ENCODE peak calls at places on chromosome 6, in six cellular contexts. H is H1, I is GM12878, Y is GM12892, F is HepG2, M is SK-N-SH. B is an unnamed sample.

GRCh38 chr6:141472123-141472522 is 660.6 kb upstream of the GJE1 start:
- DNase-seq in I (no peak), M (no peak), Y (no peak), F (no peak), H (no peak), B (no peak)

GRCh38 chr6:80440496-80441160 is 334.2 kb downstream of the BCKDHB start:
- DNase-seq in H (no peak), F (no peak), M (no peak), I (no peak), Y (no peak), B (no peak)

GRCh38 chr6:10369896-10370295 is 45.0 kb downstream of the TFAP2A start:
- DNase-seq in H (no peak), I (no peak), M (no peak), F (no peak), Y (no peak), B (no peak)

GRCh38 chr6:19839788-19840187 is 2.6 kb downstream of the ID4 start:
- DNase-seq in Y (no peak), M (no peak), F (no peak), I (no peak), H (no peak), B (no peak)

GRCh38 chr6:1619106-1619665 is 9.5 kb downstream of the FOXC1 start:
- DNase-seq in H (no peak), Y (no peak), F (no peak), M (no peak), I (no peak), B (no peak)

GRCh38 chr6:145276746-145277145 is 458.6 kb downstream of the EPM2A start:
- DNase-seq in H (no peak), I (no peak), F (no peak), Y (no peak), M (no peak), B (no peak)

GRCh38 chr6:19865178-19865577 is 28.0 kb downstream of the ID4 start:
- DNase-seq in F (no peak), Y (no peak), I (no peak), H (no peak), M (no peak), B (no peak)

GRCh38 chr6:20604159-20604558 is 69.9 kb downstream of the CDKAL1 start:
- DNase-seq in H (no peak), F (no peak), Y (no peak), M (no peak), I (no peak), B (no peak)

GRCh38 chr6:62528894-62529526 is 243.0 kb upstream of the KHDRBS2 start:
- DNase-seq in I (no peak), M (no peak), Y (no peak), H (no peak), F (no peak), B (no peak)

GRCh38 chr6:81401970-81402690 is 350.4 kb downstream of the TENT5A start:
- DNase-seq in I (no peak), F (no peak), H (no peak), Y (no peak), M (no peak), B (no peak)

GRCh38 chr6:22437665-22438064 is 131.7 kb upstream of the HDGFL1 start:
- DNase-seq in F (no peak), M (no peak), I (no peak), H (no peak), Y (no peak), B (no peak)

GRCh38 chr6:84633771-84634170 is 130.6 kb downstream of the TBX18 start:
- DNase-seq in H (no peak), I (no peak), M (no peak), F (no peak), Y (no peak), B (no peak)

GRCh38 chr6:158121335-158121734 is 46.7 kb downstream of the SERAC1 start:
- DNase-seq in F (no peak), H (no peak), M (no peak), I (no peak), Y (no peak), B (no peak)

GRCh38 chr6:127606131-127606562 is 29.2 kb downstream of the C6orf58 start:
- DNase-seq in Y (no peak), M (peak), H (peak), F (peak), I (no peak), B (no peak)

GRCh38 chr6:90003941-90004340 is 109.7 kb downstream of the GJA10 start:
- DNase-seq in I (no peak), H (no peak), Y (no peak), M (no peak), F (no peak), B (no peak)

GRCh38 chr6:75528423-75528822 is 34.8 kb upstream of the FILIP1 start:
- DNase-seq in Y (no peak), F (no peak), H (no peak), I (no peak), M (no peak), B (no peak)

GRCh38 chr6:77106992-77107391 is 356.3 kb downstream of the HTR1B start:
- DNase-seq in Y (no peak), F (no peak), M (no peak), I (no peak), H (no peak), B (no peak)

GRCh38 chr6:12033770-12034169 is 21.7 kb downstream of the HIVEP1 start:
- DNase-seq in I (no peak), H (no peak), Y (no peak), F (no peak), M (no peak), B (no peak)

DNA sequence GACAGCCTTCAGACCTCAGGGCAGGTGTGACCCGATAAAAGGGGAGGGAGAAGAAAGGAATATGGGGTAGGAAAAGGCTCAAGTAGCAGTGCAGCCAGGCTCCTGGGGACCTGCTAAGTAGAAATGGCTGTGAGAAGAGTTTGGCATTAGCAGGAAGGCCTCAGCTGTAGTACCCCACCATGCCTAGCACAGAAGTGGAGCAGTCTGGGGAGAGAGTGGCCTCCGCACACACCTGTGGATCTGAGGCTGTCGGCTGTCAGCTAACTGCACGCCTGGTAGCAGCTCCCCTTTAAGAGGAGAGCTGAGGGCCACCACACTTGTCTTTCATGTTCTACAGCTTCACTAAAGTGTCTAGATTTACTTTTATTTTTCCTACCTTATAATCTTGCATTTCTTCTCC is 24.5 kb downstream of the PDE7B start:
- DNase-seq in M (no peak), F (no peak), Y (no peak), H (no peak), I (no peak), B (no peak)
- TF ChIP-seq TAF1 in M (no peak), F (no peak), Y (no peak), H (no peak), I (no peak), B (no peak)

GRCh38 chr6:24910331-24910849 is 25.4 kb downstream of the RIPOR2 start:
- DNase-seq in F (no peak), Y (peak), H (peak), M (peak), I (no peak), B (peak)
- TF ChIP-seq POLR2AphosphoS5 in F (no peak), Y (no peak), H (no peak), M (no peak), I (no peak), B (no peak)

GRCh38 chr6:52403627-52404026 is 16.5 kb upstream of the EFHC1 start:
- DNase-seq in M (peak), I (no peak), F (no peak), H (no peak), Y (no peak), B (no peak)

GRCh38 chr6:52400316-52401041 is 19.7 kb upstream of the EFHC1 start:
- DNase-seq in Y (no peak), H (no peak), I (no peak), M (no peak), F (peak), B (no peak)

GRCh38 chr6:52394251-52394666 is 25.9 kb upstream of the EFHC1 start:
- DNase-seq in Y (no peak), H (no peak), I (peak), F (no peak), M (no peak), B (no peak)

GRCh38 chr6:52403086-52403485 is 17.1 kb upstream of the EFHC1 start:
- DNase-seq in F (no peak), Y (no peak), M (no peak), H (no peak), I (no peak), B (no peak)

GRCh38 chr6:52399511-52400315 is 20.4 kb upstream of the EFHC1 start:
- DNase-seq in F (peak), Y (no peak), M (peak), H (no peak), I (no peak), B (no peak)
- TF ChIP-seq TAF1 in F (no peak), Y (no peak), M (no peak), H (no peak), I (no peak), B (no peak)

GRCh38 chr6:27836080-27836782 is 76.0 kb downstream of the OR2B2 start:
- DNase-seq in I (no peak), M (no peak), F (no peak), Y (no peak), H (peak), B (no peak)

GRCh38 chr6:27836783-27837635 is 75.2 kb downstream of the OR2B2 start:
- DNase-seq in I (no peak), F (peak), Y (no peak), M (peak), H (peak), B (no peak)

GRCh38 chr6:27837636-27838512 is 74.3 kb downstream of the OR2B2 start:
- DNase-seq in Y (peak), H (peak), I (peak), M (peak), F (peak), B (peak)

GRCh38 chr6:27840572-27840971 is 71.6 kb downstream of the OR2B2 start:
- DNase-seq in Y (no peak), M (no peak), I (no peak), H (no peak), F (no peak), B (no peak)

DNA sequence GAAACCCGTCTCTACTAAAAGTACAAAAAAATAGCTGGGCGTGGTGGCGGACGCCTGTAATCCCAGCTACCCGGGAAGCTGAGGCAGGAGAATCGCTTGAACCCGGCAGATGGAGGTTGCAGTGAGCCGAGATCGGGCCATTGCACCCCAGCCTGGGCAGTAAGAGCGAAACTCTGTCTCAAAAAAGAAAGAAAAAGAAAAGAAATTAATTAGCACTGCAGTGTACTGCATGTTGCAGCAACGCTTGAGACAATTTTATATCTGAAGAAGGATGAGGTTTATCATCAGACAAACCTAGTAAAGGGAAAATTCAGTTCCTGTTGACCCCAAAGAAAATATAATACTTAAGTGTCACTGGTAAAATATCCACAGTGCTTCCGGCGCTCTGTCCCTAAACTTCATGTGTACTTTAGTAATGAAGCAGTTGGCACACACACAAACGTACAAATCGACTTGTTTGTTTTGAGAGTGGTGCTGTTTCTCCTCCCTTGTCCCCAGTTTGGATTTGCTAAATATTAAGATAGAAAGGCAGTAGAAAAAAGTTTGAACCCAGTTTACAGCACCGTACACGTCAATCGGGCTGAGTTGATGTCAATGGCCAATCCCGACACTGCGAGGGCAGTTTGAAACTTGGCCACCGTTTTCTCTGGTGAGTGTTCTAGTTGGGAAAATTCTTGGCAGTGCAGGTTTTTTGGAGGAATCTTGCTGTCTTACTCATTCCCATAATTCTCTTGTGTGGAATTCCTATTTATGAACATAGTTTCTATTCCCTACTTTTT is 72.7 kb downstream of the OR2B2 start:
- DNase-seq in Y (no peak), F (peak), I (no peak), H (no peak), M (peak), B (no peak)
- TF ChIP-seq POLR2AphosphoS5 in Y (peak), F (peak), I (no peak), H (no peak), M (peak), B (no peak)

GRCh38 chr6:18245642-18246041 is 18.7 kb downstream of the DEK start:
- DNase-seq in H (no peak), F (no peak), M (no peak), I (no peak), Y (no peak), B (no peak)
- TF ChIP-seq TAF1 in H (no peak), F (no peak), M (no peak), I (no peak), Y (no peak), B (no peak)

GRCh38 chr6:43803055-43803782 is 33.2 kb downstream of the VEGFA start:
- DNase-seq in I (no peak), H (no peak), Y (no peak), M (no peak), F (no peak), B (no peak)
- TF ChIP-seq POLR2AphosphoS5 in I (no peak), H (no peak), Y (no peak), M (no peak), F (no peak), B (no peak)

GRCh38 chr6:107114872-107115694 is at the start of gene BEND3:
- DNase-seq in F (no peak), Y (no peak), M (peak), H (no peak), I (no peak), B (peak)
- TF ChIP-seq TAF1 in F (no peak), Y (no peak), M (no peak), H (peak), I (no peak), B (no peak)

GRCh38 chr6:109362102-109362884 is 20.0 kb downstream of the CD164 start:
- DNase-seq in I (no peak), M (no peak), H (no peak), F (no peak), Y (no peak), B (no peak)
- TF ChIP-seq POLR2AphosphoS5 in I (peak), M (no peak), H (no peak), F (no peak), Y (peak), B (no peak)

GRCh38 chr6:30613251-30614043 is 3.6 kb downstream of the PPP1R10 start:
- DNase-seq in F (no peak), M (no peak), H (no peak), Y (no peak), I (no peak), B (no peak)

GRCh38 chr6:30611856-30612194 is 5.2 kb downstream of the PPP1R10 start:
- DNase-seq in Y (no peak), M (no peak), H (no peak), F (no peak), I (no peak), B (no peak)

GRCh38 chr6:30612213-30612612 is 4.8 kb downstream of the PPP1R10 start:
- DNase-seq in H (no peak), I (no peak), F (no peak), Y (no peak), M (no peak), B (no peak)

GRCh38 chr6:30611150-30611855 is 5.7 kb downstream of the PPP1R10 start:
- DNase-seq in H (no peak), Y (no peak), I (no peak), F (no peak), M (no peak), B (no peak)

GRCh38 chr6:30612687-30613248 is 4.3 kb downstream of the PPP1R10 start:
- DNase-seq in F (no peak), Y (no peak), H (no peak), I (no peak), M (no peak), B (no peak)
- TF ChIP-seq TAF1 in F (no peak), Y (no peak), H (no peak), I (no peak), M (no peak), B (no peak)

GRCh38 chr6:136188492-136188891 is 61.6 kb downstream of the MTFR2 start:
- DNase-seq in H (no peak), I (no peak), Y (no peak), F (no peak), M (peak), B (no peak)

GRCh38 chr6:136191606-136192005 is 58.5 kb downstream of the MTFR2 start:
- DNase-seq in M (no peak), F (no peak), Y (no peak), I (no peak), H (no peak), B (no peak)

DNA sequence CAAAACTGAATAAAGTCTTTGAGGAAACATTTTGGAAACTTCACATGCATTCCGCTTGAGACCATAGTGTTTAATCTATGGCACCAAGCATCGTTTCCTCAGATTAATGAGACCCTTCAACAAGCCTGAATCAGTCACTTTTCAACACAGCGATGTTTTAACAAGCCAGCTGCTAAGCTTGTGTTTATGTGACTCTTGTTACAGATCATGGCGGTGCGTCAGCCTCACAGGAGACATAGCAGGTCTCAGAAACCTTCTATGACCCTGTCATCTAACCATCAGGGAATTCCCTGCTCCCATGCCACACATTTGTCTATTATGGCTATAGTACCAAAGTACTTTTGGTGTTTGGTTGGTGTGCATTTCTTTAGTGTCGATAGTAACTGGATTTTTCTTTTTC is 57.2 kb downstream of the MTFR2 start:
- DNase-seq in Y (no peak), I (no peak), H (no peak), M (no peak), F (no peak), B (no peak)
- TF ChIP-seq POLR2AphosphoS5 in Y (no peak), I (no peak), H (no peak), M (no peak), F (no peak), B (no peak)